ENCODE peak calls at places on chromosome 5, in five cellular contexts. W is ELR, J is GDM1, R is GF-D8, H is left kidney. Q is an unnamed sample.

GRCh38 chr5:141934099-141934844 is 10.6 kb downstream of the DELE1 start:
- DNase-seq in W (no peak), J (no peak), R (no peak), H (no peak), Q (no peak)

GRCh38 chr5:78908173-78908901 is 76.8 kb downstream of the ARSB start:
- DNase-seq in W (peak; percentile 39), J (peak; percentile 29), R (no peak), H (peak; percentile 89), Q (no peak)

GRCh38 chr5:172841258-172841657 is 7.2 kb downstream of the ERGIC1 start:
- DNase-seq in W (no peak), J (no peak), R (no peak), H (peak; percentile 52), Q (no peak)

GRCh38 chr5:168088415-168089165 is 202.9 kb upstream of the WWC1 start:
- DNase-seq in W (no peak), J (no peak), R (no peak), H (no peak), Q (no peak)

GRCh38 chr5:102583663-102584062 is 84.9 kb upstream of the SLCO6A1 start:
- DNase-seq in W (peak; percentile 49), J (no peak), R (no peak), H (peak; percentile 21), Q (peak; percentile 39)

GRCh38 chr5:180436275-180436674 is 57.9 kb upstream of the CNOT6 start:
- DNase-seq in W (no peak), J (no peak), R (no peak), H (no peak), Q (no peak)

GRCh38 chr5:10457682-10458574 is 16.2 kb downstream of the ROPN1L start:
- DNase-seq in W (no peak), J (no peak), R (no peak), H (peak; percentile 20), Q (no peak)

GRCh38 chr5:10856071-10856470 is 95.0 kb upstream of the DAP start:
- DNase-seq in W (no peak), J (no peak), R (no peak), H (no peak), Q (no peak)

GRCh38 chr5:59732301-59732700 is 161.2 kb downstream of the PDE4D start:
- DNase-seq in W (no peak), J (no peak), R (no peak), H (no peak), Q (no peak)

GRCh38 chr5:10756539-10756938 is 4.5 kb downstream of the DAP start:
- DNase-seq in W (peak; percentile 30), J (no peak), R (no peak), H (peak; percentile 55), Q (no peak)

GRCh38 chr5:81907012-81907411 is 64.8 kb upstream of the ATG10 start:
- DNase-seq in W (no peak), J (no peak), R (no peak), H (no peak), Q (no peak)

GRCh38 chr5:132962429-132962928 is 955 bp downstream of the AFF4 start:
- DNase-seq in W (peak; percentile 78), J (peak; percentile 3), R (no peak), H (peak; percentile 87), Q (peak; percentile 42)

GRCh38 chr5:56941981-56942380 is 9.9 kb downstream of the MIER3 start:
- DNase-seq in W (no peak), J (no peak), R (no peak), H (no peak), Q (no peak)

GRCh38 chr5:113089653-113090335 is 113.2 kb downstream of the DCP2 start:
- DNase-seq in W (no peak), J (no peak), R (no peak), H (no peak), Q (no peak)

GRCh38 chr5:139658501-139658927 is 10.4 kb downstream of the CXXC5 start:
- DNase-seq in W (no peak), J (no peak), R (no peak), H (peak; percentile 34), Q (no peak)

GRCh38 chr5:125399885-125400284 is 653.4 kb upstream of the ZNF608 start:
- DNase-seq in W (no peak), J (no peak), R (no peak), H (no peak), Q (no peak)

GRCh38 chr5:141760193-141760592 is 78.2 kb upstream of the ARAP3 start:
- DNase-seq in W (no peak), J (no peak), R (no peak), H (no peak), Q (no peak)

GRCh38 chr5:17118631-17119030 is 98.8 kb upstream of the BASP1 start:
- DNase-seq in W (peak; percentile 100), J (peak; percentile 95), R (peak; percentile 79), H (peak; percentile 57), Q (peak; percentile 92)

GRCh38 chr5:110561510-110561909 is 165.0 kb downstream of the TMEM232 start:
- DNase-seq in W (no peak), J (no peak), R (no peak), H (no peak), Q (no peak)

GRCh38 chr5:150311015-150311692 is 8.4 kb upstream of the ARSI start:
- DNase-seq in W (no peak), J (no peak), R (no peak), H (no peak), Q (no peak)

GRCh38 chr5:143147382-143147781 is 256.1 kb downstream of the NR3C1 start:
- DNase-seq in W (no peak), J (no peak), R (no peak), H (peak; percentile 25), Q (no peak)

GRCh38 chr5:38940230-38940858 is 94.5 kb downstream of the OSMR start:
- DNase-seq in W (no peak), J (no peak), R (no peak), H (no peak), Q (no peak)

GRCh38 chr5:141121563-141121962 is at the start of gene PCDHB4:
- DNase-seq in W (no peak), J (no peak), R (no peak), H (peak; percentile 44), Q (no peak)

GRCh38 chr5:73337586-73337985 is 111.0 kb downstream of the FOXD1 start:
- DNase-seq in W (no peak), J (no peak), R (no peak), H (peak; percentile 11), Q (no peak)

GRCh38 chr5:66186108-66186507 is 42.0 kb downstream of the SREK1 start:
- DNase-seq in W (no peak), J (no peak), R (no peak), H (no peak), Q (no peak)

GRCh38 chr5:91182763-91183162 is 200.4 kb downstream of the ARRDC3 start:
- DNase-seq in W (no peak), J (peak; percentile 40), R (no peak), H (no peak), Q (peak; percentile 90)

GRCh38 chr5:132410451-132411381 is 41.2 kb downstream of the SLC22A5 start:
- DNase-seq in W (peak; percentile 85), J (peak; percentile 79), R (no peak), H (peak; percentile 94), Q (peak; percentile 65)

GRCh38 chr5:169695025-169695625 is 58.0 kb downstream of the DOCK2 start:
- DNase-seq in W (peak; percentile 57), J (no peak), R (no peak), H (no peak), Q (no peak)

GRCh38 chr5:142385194-142385593 is 60.4 kb upstream of the SPRY4 start:
- DNase-seq in W (peak; percentile 85), J (no peak), R (no peak), H (no peak), Q (no peak)

GRCh38 chr5:115920171-115920725 is 42.0 kb upstream of the LVRN start:
- DNase-seq in W (no peak), J (no peak), R (no peak), H (no peak), Q (no peak)

GRCh38 chr5:68369436-68370125 is 154.0 kb downstream of the PIK3R1 start:
- DNase-seq in W (no peak), J (no peak), R (no peak), H (no peak), Q (no peak)

GRCh38 chr5:43563321-43563720 is 6.4 kb upstream of the PAIP1 start:
- DNase-seq in W (no peak), J (no peak), R (no peak), H (no peak), Q (no peak)

GRCh38 chr5:142280066-142281011 is 44.5 kb downstream of the SPRY4 start:
- DNase-seq in W (peak; percentile 13), J (no peak), R (no peak), H (peak; percentile 96), Q (no peak)

GRCh38 chr5:161545701-161546462 is 643 bp downstream of the GABRB2 start:
- DNase-seq in W (no peak), J (no peak), R (no peak), H (peak; percentile 2), Q (no peak)

GRCh38 chr5:107813559-107813958 is 142.8 kb upstream of the EFNA5 start:
- DNase-seq in W (no peak), J (no peak), R (no peak), H (no peak), Q (no peak)

GRCh38 chr5:67202830-67203229 is 6.2 kb upstream of the CD180 start:
- DNase-seq in W (no peak), J (peak; percentile 67), R (no peak), H (no peak), Q (peak; percentile 95)